ENCODE peak calls at places on chromosomes 4 and X, in five cellular contexts. R is fibroblast of pulmonary artery; Q is stimulated activated CD4-positive, alpha-beta T cell treated with anti-CD3 and anti-CD28 coated beads, Interleukin-2, amount 100 ng/mL, for 48 hours; L is BJ; B is mucosa of descending colon. M is an unnamed sample.

GRCh38 chrX:72094894-72095293 is 36.8 kb downstream of the RTL5 start:
- DNase-seq in R (peak), Q (peak), L (no peak), B (no peak), M (no peak)

GRCh38 chr4:79913581-79913980 is 159.4 kb downstream of the ANTXR2 start:
- DNase-seq in R (peak), Q (no peak), L (no peak), B (no peak), M (no peak)

GRCh38 chrX:133594156-133594555 is 178.9 kb upstream of the GPC4 start:
- DNase-seq in R (no peak), Q (no peak), L (no peak), B (no peak), M (no peak)

GRCh38 chr4:102586644-102587021 is 85.5 kb downstream of the NFKB1 start:
- DNase-seq in R (no peak), Q (no peak), L (no peak), B (no peak), M (no peak)

GRCh38 chrX:16042980-16043379 is 80.4 kb upstream of the GRPR start:
- DNase-seq in R (no peak), Q (no peak), L (no peak), B (no peak), M (no peak)

GRCh38 chr4:126939401-126939800 is 693.4 kb upstream of the INTU start:
- DNase-seq in R (peak), Q (no peak), L (peak), B (no peak), M (no peak)

GRCh38 chr4:136329042-136329662 is 1203.1 kb downstream of the PCDH18 start:
- DNase-seq in R (peak), Q (no peak), L (no peak), B (no peak), M (no peak)

GRCh38 chr4:184553891-184554290 is 79.5 kb upstream of the IRF2 start:
- DNase-seq in R (no peak), Q (no peak), L (no peak), B (no peak), M (no peak)

GRCh38 chr4:82484987-82485783 is 54.8 kb downstream of the ENOPH1 start:
- DNase-seq in R (peak), Q (no peak), L (no peak), B (no peak), M (no peak)

GRCh38 chr4:41939016-41939623 is 3.9 kb downstream of the TMEM33 start:
- DNase-seq in R (peak), Q (no peak), L (no peak), B (no peak), M (no peak)

GRCh38 chrX:114583646-114584433 is at the start of gene HTR2C:
- DNase-seq in R (no peak), Q (no peak), L (no peak), B (no peak), M (no peak)

GRCh38 chr4:185589067-185589844 is 53.9 kb upstream of the PDLIM3 start:
- DNase-seq in R (peak), Q (no peak), L (no peak), B (no peak), M (no peak)

GRCh38 chr4:69910016-69910782 is 20.7 kb upstream of the CSN1S1 start:
- DNase-seq in R (peak), Q (no peak), L (no peak), B (no peak), M (no peak)

GRCh38 chr4:8323947-8324555 is 54.5 kb downstream of the HTRA3 start:
- DNase-seq in R (no peak), Q (no peak), L (no peak), B (no peak), M (no peak)

GRCh38 chrX:119040432-119040831 is 32.4 kb upstream of the CT47C1 start:
- DNase-seq in R (peak), Q (no peak), L (no peak), B (no peak), M (no peak)

GRCh38 chr4:139085141-139085540 is 69.6 kb downstream of the NOCT start:
- DNase-seq in R (peak), Q (no peak), L (no peak), B (no peak), M (no peak)